ENCODE peak calls at places on chromosome 11, in four cellular contexts. I is K562, S is body of pancreas, R is IMR-90. U is an unnamed sample.

GRCh38 chr11:13897606-13898276 is 64.8 kb upstream of the SPON1 start:
- DNase-seq in S (no peak), I (no peak), R (no peak), U (no peak)

GRCh38 chr11:48172818-48173609 is 43.6 kb upstream of the OR4B1 start:
- DNase-seq in I (peak; percentile 75), R (peak; percentile 69), S (peak; percentile 77), U (peak; percentile 70)

GRCh38 chr11:6850526-6850925 is 5.0 kb downstream of the OR10A5 start:
- DNase-seq in I (no peak), R (no peak), S (no peak), U (no peak)

GRCh38 chr11:8392166-8392565 is 128.5 kb upstream of the LMO1 start:
- DNase-seq in I (no peak), S (no peak), R (no peak), U (no peak)

GRCh38 chr11:61298663-61299244 is 3.6 kb upstream of the VWCE start:
- DNase-seq in R (no peak), S (peak; percentile 28), I (no peak), U (no peak)

GRCh38 chr11:5690216-5690615 is 626 bp downstream of the TRIM22 start:
- DNase-seq in S (no peak), I (no peak), R (peak; percentile 40), U (peak; percentile 27)

GRCh38 chr11:128902515-128903066 is 11.4 kb downstream of the KCNJ5 start:
- DNase-seq in I (no peak), S (no peak), R (peak; percentile 81), U (no peak)

GRCh38 chr11:102341844-102342318 is 5.1 kb upstream of the BIRC2 start:
- DNase-seq in R (peak; percentile 87), S (peak; percentile 84), I (peak; percentile 96), U (peak; percentile 74)

GRCh38 chr11:75850787-75851186 is 35.8 kb downstream of the UVRAG start:
- DNase-seq in S (no peak), I (peak; percentile 19), R (no peak), U (no peak)

GRCh38 chr11:22512457-22512856 is 113.2 kb downstream of the FANCF start:
- DNase-seq in I (no peak), R (no peak), S (no peak), U (no peak)

GRCh38 chr11:70556884-70557741 is 158.8 kb downstream of the CTTN start:
- DNase-seq in S (no peak), R (no peak), I (no peak), U (no peak)

GRCh38 chr11:78244080-78244479 is 55.4 kb downstream of the USP35 start:
- DNase-seq in S (no peak), I (no peak), R (no peak), U (no peak)

GRCh38 chr11:73184953-73185671 is 33.0 kb upstream of the P2RY2 start:
- DNase-seq in I (peak; percentile 63), R (peak; percentile 33), S (peak; percentile 73), U (peak; percentile 67)

DNA sequence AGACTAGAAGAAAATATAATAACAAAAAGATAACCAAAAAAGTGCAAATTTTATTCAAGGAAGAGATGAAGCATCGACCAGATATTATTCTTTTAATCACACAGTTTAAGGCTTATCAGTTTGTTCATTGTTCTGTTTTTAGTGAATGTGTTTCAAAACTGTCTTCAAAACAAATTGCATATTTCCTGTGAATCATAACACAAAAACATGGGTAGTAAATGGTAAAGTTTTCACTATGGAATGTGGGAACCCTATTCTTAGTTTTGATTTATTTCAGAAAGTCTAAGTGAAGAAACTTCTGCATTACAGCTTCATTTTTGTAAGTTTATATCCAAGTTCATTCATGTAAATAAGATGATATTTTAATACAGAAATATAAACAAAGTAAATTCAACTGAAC is 207.6 kb upstream of the LUZP2 start:
- DNase-seq in S (no peak), I (no peak), R (peak; percentile 12), U (no peak)
- TF ChIP-seq POLR2A in S (no peak), I (no peak), R (no peak), U (no peak)

GRCh38 chr11:105022998-105023397 is at the start of gene CASP5:
- DNase-seq in S (no peak), R (no peak), I (no peak), U (no peak)
- TF ChIP-seq POLR2A in S (no peak), R (no peak), I (no peak), U (no peak)

DNA sequence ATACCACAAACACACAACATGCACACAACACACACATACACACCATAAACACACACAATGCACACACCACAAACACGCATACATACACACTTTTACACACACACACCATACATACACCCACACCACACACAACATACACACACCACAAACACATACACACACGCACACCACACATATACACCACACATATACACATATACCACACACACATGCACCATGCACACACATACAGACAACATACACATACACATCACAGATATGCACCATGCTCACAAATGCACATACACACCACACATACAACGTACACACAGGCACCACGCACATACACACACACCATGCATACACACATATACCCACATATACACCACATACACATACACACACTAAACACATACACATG is 11.7 kb upstream of the B4GALNT4 start:
- DNase-seq in R (no peak), S (no peak), I (no peak), U (no peak)
- TF ChIP-seq POLR2A in R (no peak), S (no peak), I (no peak), U (no peak)

GRCh38 chr11:57543601-57544000 is 6.2 kb downstream of the SMTNL1 start:
- DNase-seq in I (no peak), R (no peak), S (no peak), U (no peak)
- TF ChIP-seq POLR2A in I (no peak), R (no peak), S (no peak), U (no peak)

GRCh38 chr11:133406493-133406892 is 125.8 kb downstream of the OPCML start:
- DNase-seq in R (no peak), S (no peak), I (no peak), U (no peak)

GRCh38 chr11:133408402-133408801 is 123.9 kb downstream of the OPCML start:
- DNase-seq in R (no peak), S (no peak), I (no peak), U (no peak)

GRCh38 chr11:133408936-133409335 is 123.4 kb downstream of the OPCML start:
- DNase-seq in S (no peak), I (no peak), R (no peak), U (no peak)

GRCh38 chr11:133413726-133414125 is 118.6 kb downstream of the OPCML start:
- DNase-seq in R (no peak), S (no peak), I (no peak), U (no peak)

GRCh38 chr11:133409799-133410198 is 122.5 kb downstream of the OPCML start:
- DNase-seq in I (no peak), R (no peak), S (no peak), U (no peak)
- TF ChIP-seq POLR2A in I (no peak), R (no peak), S (no peak), U (no peak)

U was measured in heart left ventricle.